ENCODE peak calls at places on chromosomes 5 and 9, in six cellular contexts. R, Q, X, F, V and U are unnamed samples.
A peak's percentile ranks its signal among the peaks of the same experiment; 100 is the strongest.

GRCh38 chr9:137643921-137644320 is 25.1 kb downstream of the EHMT1 start:
- DNase-seq in R (no peak), Q (no peak), X (no peak), F (no peak), V (no peak), U (no peak)

GRCh38 chr5:145557345-145557744 is 277.8 kb downstream of the PRELID2 start:
- DNase-seq in R (no peak), Q (no peak), X (no peak), F (no peak), V (no peak), U (no peak)

GRCh38 chr9:121950441-121950840 is 142.7 kb downstream of the TTLL11 start:
- DNase-seq in R (no peak), Q (no peak), X (no peak), F (no peak), V (no peak), U (no peak)

GRCh38 chr9:18268381-18268780 is 205.6 kb upstream of the ADAMTSL1 start:
- DNase-seq in R (peak; percentile 86), Q (peak; percentile 82), X (peak; percentile 22), F (no peak), V (no peak), U (no peak)

GRCh38 chr9:135082536-135082935 is 4.9 kb upstream of the OLFM1 start:
- DNase-seq in R (no peak), Q (no peak), X (no peak), F (no peak), V (no peak), U (no peak)

GRCh38 chr5:112579771-112580170 is 157.9 kb upstream of the APC start:
- DNase-seq in R (no peak), Q (no peak), X (no peak), F (no peak), V (no peak), U (no peak)

GRCh38 chr5:80573062-80573461 is 3.0 kb upstream of the ANKRD34B start:
- DNase-seq in R (no peak), Q (no peak), X (no peak), F (no peak), V (no peak), U (no peak)

GRCh38 chr5:90707698-90708097 is 149.1 kb downstream of the ADGRV1 start:
- DNase-seq in R (no peak), Q (no peak), X (no peak), F (no peak), V (no peak), U (no peak)

GRCh38 chr9:27535701-27536118 is 6.1 kb upstream of the MOB3B start:
- DNase-seq in R (no peak), Q (no peak), X (no peak), F (no peak), V (no peak), U (no peak)

GRCh38 chr5:177116631-177117373 is 16.8 kb upstream of the NSD1 start:
- DNase-seq in R (no peak), Q (peak; percentile 75), X (peak; percentile 82), F (peak; percentile 91), V (peak; percentile 91), U (peak; percentile 88)

GRCh38 chr5:112848116-112848811 is 12.8 kb upstream of the SRP19 start:
- DNase-seq in R (peak; percentile 66), Q (peak; percentile 65), X (no peak), F (peak; percentile 8), V (no peak), U (no peak)

GRCh38 chr5:74433255-74434123 is 207.0 kb downstream of the ENC1 start:
- DNase-seq in R (peak; percentile 8), Q (peak; percentile 89), X (no peak), F (no peak), V (no peak), U (no peak)

GRCh38 chr9:134704499-134704898 is 62.9 kb downstream of the COL5A1 start:
- DNase-seq in R (no peak), Q (peak; percentile 60), X (no peak), F (no peak), V (no peak), U (no peak)

GRCh38 chr5:4255441-4255840 is 659.8 kb downstream of the IRX1 start:
- DNase-seq in R (no peak), Q (no peak), X (no peak), F (no peak), V (no peak), U (no peak)

GRCh38 chr9:104872959-104873850 is 54.8 kb downstream of the ABCA1 start:
- DNase-seq in R (peak; percentile 88), Q (peak; percentile 98), X (no peak), F (peak; percentile 21), V (peak; percentile 61), U (no peak)

GRCh38 chr5:117135851-117136250 is 561.2 kb upstream of the SEMA6A start:
- DNase-seq in R (no peak), Q (no peak), X (no peak), F (no peak), V (no peak), U (no peak)

GRCh38 chr5:34914671-34915138 is 599 bp downstream of the RAD1 start:
- DNase-seq in R (peak; percentile 24), Q (peak; percentile 20), X (no peak), F (peak; percentile 22), V (peak; percentile 35), U (peak; percentile 9)

GRCh38 chr9:122379340-122379739 is 8.5 kb downstream of the PTGS1 start:
- DNase-seq in R (no peak), Q (no peak), X (no peak), F (no peak), V (no peak), U (no peak)

GRCh38 chr9:35826071-35826701 is 2.3 kb downstream of the FAM221B start:
- DNase-seq in R (peak; percentile 64), Q (peak; percentile 38), X (no peak), F (peak; percentile 51), V (no peak), U (peak; percentile 39)

GRCh38 chr9:31486630-31487029 is 897.8 kb upstream of the ACO1 start:
- DNase-seq in R (no peak), Q (no peak), X (no peak), F (no peak), V (no peak), U (no peak)

GRCh38 chr5:23446436-23446835 is 61.0 kb upstream of the PRDM9 start:
- DNase-seq in R (peak; percentile 52), Q (no peak), X (no peak), F (peak; percentile 35), V (no peak), U (no peak)

DNA sequence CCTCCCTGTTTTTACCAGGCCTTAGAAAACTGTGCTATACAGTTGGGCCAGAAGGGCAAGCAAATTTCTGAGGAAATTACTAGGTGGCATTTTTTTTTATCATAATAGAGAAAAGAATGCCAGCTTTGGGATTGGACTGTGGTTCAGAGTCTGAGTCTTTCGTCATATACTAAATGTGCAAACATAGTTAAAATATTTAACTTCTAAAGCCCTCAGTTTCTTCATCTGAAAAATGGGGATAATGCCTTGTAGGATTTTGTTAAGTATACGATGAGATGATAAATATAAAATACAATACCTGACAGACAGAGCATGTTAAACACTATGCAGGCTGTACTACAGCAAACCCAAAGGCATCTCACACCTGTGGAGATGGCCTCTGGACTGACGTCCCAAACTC is 87.3 kb upstream of the GRHPR start:
- DNase-seq in R (no peak), Q (no peak), X (no peak), F (no peak), V (no peak), U (no peak)
- H3K27ac ChIP-seq in R (no peak overlapping the region), Q (no peak overlapping the region), X (no peak overlapping the region), F (no peak overlapping the region), V (no peak overlapping the region), U (no peak overlapping the region)

GRCh38 chr9:127769101-127769500 is 9.4 kb downstream of the SH2D3C start:
- DNase-seq in R (no peak), Q (no peak), X (no peak), F (no peak), V (no peak), U (no peak)

GRCh38 chr9:127771570-127772189 is 6.8 kb downstream of the SH2D3C start:
- DNase-seq in R (no peak), Q (no peak), X (no peak), F (no peak), V (no peak), U (no peak)

GRCh38 chr9:127769985-127770904 is 8.2 kb downstream of the SH2D3C start:
- DNase-seq in R (no peak), Q (no peak), X (no peak), F (no peak), V (no peak), U (no peak)

GRCh38 chr9:127772603-127773002 is 5.9 kb downstream of the SH2D3C start:
- DNase-seq in R (no peak), Q (no peak), X (no peak), F (no peak), V (no peak), U (no peak)

DNA sequence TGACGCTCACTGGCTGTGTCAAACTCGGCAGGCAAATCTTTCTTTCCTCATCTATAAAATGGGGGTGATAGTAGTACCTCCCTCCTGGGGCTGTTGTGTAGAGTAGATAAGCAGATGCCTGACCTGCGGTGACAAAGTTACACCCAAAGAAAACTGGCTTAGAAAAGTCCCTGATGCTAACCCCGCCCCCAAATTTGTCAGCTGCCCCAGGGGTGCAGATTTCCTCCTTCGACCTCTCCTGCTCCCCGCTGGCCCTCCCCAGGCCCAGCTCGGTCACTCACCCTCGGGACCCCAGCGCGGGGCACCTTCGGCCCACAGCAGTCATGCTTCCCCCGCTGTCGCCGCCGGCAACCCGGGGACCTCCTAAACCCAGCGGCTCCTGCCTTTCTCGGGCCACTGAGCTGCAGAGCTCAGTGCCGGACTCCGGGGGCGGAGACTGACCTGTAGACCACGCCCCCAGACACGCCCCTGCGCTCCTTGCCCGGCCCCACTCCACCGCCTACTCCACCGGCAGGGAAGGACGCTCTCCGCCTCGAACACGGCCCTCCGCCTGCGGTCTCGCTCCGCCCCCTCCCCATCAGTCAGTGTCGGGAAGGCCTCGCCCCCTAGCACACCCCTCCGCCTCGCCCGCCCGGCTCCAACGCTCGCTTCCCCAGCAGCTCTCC is 7.4 kb downstream of the SH2D3C start:
- DNase-seq in R (peak; percentile 92), Q (peak; percentile 92), X (peak; percentile 98), F (peak; percentile 99), V (peak; percentile 99), U (peak; percentile 59)
- H3K27ac ChIP-seq in R (no peak overlapping the region), Q (peak overlapping the region; percentile 33), X (peak overlapping the region; percentile 45), F (peak overlapping the region; percentile 71), V (peak overlapping the region; percentile 65), U (peak overlapping the region; percentile 51)

GRCh38 chr5:32278403-32278802 is 34.3 kb downstream of the MTMR12 start:
- DNase-seq in R (no peak), Q (peak; percentile 85), X (no peak), F (no peak), V (no peak), U (no peak)
- H3K27ac ChIP-seq in R (no peak overlapping the region), Q (peak overlapping the region; percentile 10), X (peak overlapping the region; percentile 89), F (no peak overlapping the region), V (no peak overlapping the region), U (no peak overlapping the region)

DNA sequence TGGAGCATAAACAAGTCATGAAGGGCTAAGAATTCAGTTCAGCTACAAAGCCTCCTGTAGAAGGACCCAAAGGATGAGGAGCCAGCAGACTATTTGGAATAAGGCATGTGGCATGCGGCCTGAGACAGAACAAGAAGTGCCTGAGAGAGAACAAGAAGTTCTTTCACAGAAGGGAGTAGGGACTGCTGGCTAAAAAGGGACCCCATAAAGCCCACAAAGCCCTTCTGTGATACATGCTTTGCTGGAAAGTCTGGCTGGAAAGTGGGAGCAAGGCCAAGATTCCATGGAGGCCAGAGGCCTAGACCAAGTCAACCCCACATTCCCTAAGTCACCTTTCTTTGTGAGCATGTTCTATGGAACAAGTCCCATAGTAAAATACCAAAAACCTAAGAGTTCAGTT is 35.9 kb upstream of the UBAP2 start:
- DNase-seq in R (no peak), Q (peak; percentile 13), X (peak; percentile 73), F (peak; percentile 27), V (peak; percentile 50), U (peak; percentile 47)
- H3K27ac ChIP-seq in R (no peak overlapping the region), Q (no peak overlapping the region), X (peak overlapping the region; percentile 74), F (peak overlapping the region; percentile 10), V (peak overlapping the region; percentile 3), U (peak overlapping the region; percentile 49)

GRCh38 chr9:113151696-113152630 is 1.2 kb downstream of the SLC31A2 start:
- DNase-seq in R (no peak), Q (no peak), X (no peak), F (no peak), V (no peak), U (no peak)
- H3K27ac ChIP-seq in R (no peak overlapping the region), Q (no peak overlapping the region), X (peak overlapping the region; percentile 94), F (peak overlapping the region; percentile 57), V (peak overlapping the region; percentile 80), U (peak overlapping the region; percentile 96)